ENCODE peak calls at places on chromosomes 16 and 17, in four cellular contexts. One of them, this sample, is unnamed. For H3K27me3 and H3K9me3, the result is how much of the 10 kb centered on the place peaks cover.

GRCh38 chr16:26816885-26817571 is 249.7 kb upstream of the C16orf82 start:
- DNase-seq in lung: no peak
- DNase-seq in left lung: no peak
- DNase-seq in neural progenitor cell: no peak
- DNase-seq in this sample: no peak

GRCh38 chr17:40921026-40921425 is 16.4 kb downstream of the KRT23 start:
- DNase-seq in lung: no peak
- DNase-seq in left lung: no peak
- DNase-seq in neural progenitor cell: no peak
- DNase-seq in this sample: no peak

GRCh38 chr16:87740909-87741424 is 24.8 kb downstream of the KLHDC4 start:
- DNase-seq in lung: no peak
- DNase-seq in left lung: no peak
- DNase-seq in neural progenitor cell: no peak
- DNase-seq in this sample: no peak

GRCh38 chr16:84616515-84616914 is 1.4 kb downstream of the COTL1 start:
- DNase-seq in lung: no peak
- DNase-seq in left lung: no peak
- DNase-seq in neural progenitor cell: no peak
- DNase-seq in this sample: no peak

GRCh38 chr17:78665952-78666920 is 89.0 kb upstream of the DNAH17 start:
- DNase-seq in lung: no peak
- DNase-seq in left lung: peak
- DNase-seq in neural progenitor cell: peak
- DNase-seq in this sample: no peak

GRCh38 chr16:85961988-85962915 is 63.3 kb downstream of the IRF8 start:
- DNase-seq in lung: no peak
- DNase-seq in left lung: no peak
- DNase-seq in neural progenitor cell: no peak
- DNase-seq in this sample: no peak

GRCh38 chr17:45222273-45222993 is 748 bp downstream of the FMNL1 start:
- DNase-seq in lung: no peak
- DNase-seq in left lung: peak
- DNase-seq in neural progenitor cell: peak
- DNase-seq in this sample: no peak

GRCh38 chr16:49621240-49622083 is 234.4 kb downstream of the ZNF423 start:
- DNase-seq in lung: no peak
- DNase-seq in left lung: no peak
- DNase-seq in neural progenitor cell: no peak
- DNase-seq in this sample: no peak

GRCh38 chr17:1561420-1562177 is 993 bp downstream of the PITPNA start:
- DNase-seq in lung: no peak
- DNase-seq in left lung: peak
- DNase-seq in neural progenitor cell: peak
- DNase-seq in this sample: no peak

GRCh38 chr17:55283256-55283965 is 18.7 kb downstream of the HLF start:
- DNase-seq in lung: no peak
- DNase-seq in left lung: no peak
- DNase-seq in neural progenitor cell: no peak
- DNase-seq in this sample: no peak

GRCh38 chr17:57572062-57572461 is 173.0 kb downstream of the CCDC182 start:
- DNase-seq in lung: no peak
- DNase-seq in left lung: no peak
- DNase-seq in neural progenitor cell: no peak
- DNase-seq in this sample: no peak

GRCh38 chr16:35798885-35799426 is 2339.5 kb downstream of the TP53TG3F start:
- DNase-seq in lung: no peak
- DNase-seq in left lung: peak
- DNase-seq in neural progenitor cell: no peak
- DNase-seq in this sample: no peak

GRCh38 chr17:30346211-30346831 is 12.5 kb upstream of the TMIGD1 start:
- DNase-seq in lung: no peak
- DNase-seq in left lung: no peak
- DNase-seq in neural progenitor cell: no peak
- DNase-seq in this sample: no peak

GRCh38 chr16:68902376-68903345 is 59.3 kb downstream of the TANGO6 start:
- DNase-seq in lung: peak
- DNase-seq in left lung: no peak
- DNase-seq in neural progenitor cell: peak
- DNase-seq in this sample: no peak

GRCh38 chr16:10552998-10553491 is 27.4 kb downstream of the EMP2 start:
- DNase-seq in lung: peak
- DNase-seq in left lung: no peak
- DNase-seq in neural progenitor cell: peak
- DNase-seq in this sample: peak

DNA sequence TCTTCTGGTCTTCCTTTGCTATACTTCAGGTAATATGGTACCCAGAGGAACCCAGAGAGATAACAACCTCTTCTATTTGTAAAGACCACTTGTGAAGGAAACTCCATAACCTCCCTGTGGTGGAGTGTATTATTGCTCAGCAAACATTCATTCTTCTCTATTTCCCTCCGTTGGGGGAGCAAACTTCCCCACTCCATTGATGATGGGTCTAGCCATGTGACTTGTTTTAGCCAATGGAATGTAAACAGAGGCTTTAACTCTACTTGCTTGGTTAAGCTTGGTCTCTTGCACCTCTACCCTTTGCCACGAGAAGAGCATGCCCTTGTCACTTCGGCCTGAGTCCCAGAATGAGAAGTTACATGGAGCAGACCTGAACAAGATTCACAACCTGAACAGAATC is 30.0 kb upstream of the SKAP1 start:
- DNase-seq in lung: no peak
- DNase-seq in left lung: no peak
- DNase-seq in neural progenitor cell: no peak
- DNase-seq in this sample: no peak
- H3K27me3 ChIP-seq in lung: under half
- H3K27me3 ChIP-seq in left lung: half or more
- H3K27me3 ChIP-seq in neural progenitor cell: half or more
- H3K27me3 ChIP-seq in this sample: under half

GRCh38 chr16:63171545-63171944 is 1135.3 kb upstream of the CDH8 start:
- DNase-seq in lung: no peak
- DNase-seq in left lung: no peak
- DNase-seq in neural progenitor cell: no peak
- DNase-seq in this sample: no peak
- H3K9me3 ChIP-seq in lung: under half
- H3K9me3 ChIP-seq in left lung: under half
- H3K9me3 ChIP-seq in neural progenitor cell: under half
- H3K9me3 ChIP-seq in this sample: under half

DNA sequence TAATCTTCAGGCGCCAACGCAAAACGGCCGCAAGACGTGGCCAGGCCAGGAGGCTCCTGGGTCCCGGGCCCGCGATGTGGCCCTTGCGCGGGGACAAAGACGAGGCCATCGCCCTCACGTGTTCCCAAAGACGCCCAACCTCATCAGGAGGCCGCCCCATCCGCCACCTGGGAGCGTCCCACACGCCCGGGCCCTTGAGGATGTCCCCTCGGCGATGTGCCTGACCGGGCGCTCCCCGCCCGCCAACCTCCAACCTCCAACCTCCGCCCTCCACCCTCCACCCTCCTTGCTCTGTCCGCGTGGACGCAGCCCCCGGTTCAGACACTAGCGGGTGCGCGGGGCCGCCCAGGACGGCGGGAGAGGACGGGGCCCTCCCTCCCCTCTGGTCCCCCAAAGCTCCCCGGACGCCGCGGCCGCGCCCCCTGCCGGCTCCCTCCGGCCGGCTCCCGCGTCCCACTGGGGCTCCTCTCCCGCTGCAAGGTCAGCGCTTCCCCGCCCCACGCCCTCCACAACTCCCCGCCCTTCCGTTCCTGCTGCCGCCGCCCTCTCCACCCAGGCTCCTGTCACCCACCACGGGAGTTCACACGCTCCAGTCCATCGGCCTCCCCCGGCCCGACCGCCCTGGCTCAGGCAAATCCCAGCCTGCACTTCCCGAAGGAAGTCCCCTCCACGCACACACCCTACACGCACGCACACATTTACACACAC is 250.8 kb upstream of the RPL38 start:
- DNase-seq in lung: no peak
- DNase-seq in left lung: peak
- DNase-seq in neural progenitor cell: peak
- DNase-seq in this sample: no peak
- H3K27me3 ChIP-seq in lung: under half
- H3K27me3 ChIP-seq in left lung: under half
- H3K27me3 ChIP-seq in neural progenitor cell: under half
- H3K27me3 ChIP-seq in this sample: under half

GRCh38 chr17:10091051-10091450 is 107.4 kb downstream of the GAS7 start:
- DNase-seq in lung: no peak
- DNase-seq in left lung: no peak
- DNase-seq in neural progenitor cell: no peak
- DNase-seq in this sample: no peak
- H3K9me3 ChIP-seq in lung: under half
- H3K9me3 ChIP-seq in left lung: under half
- H3K9me3 ChIP-seq in neural progenitor cell: under half
- H3K9me3 ChIP-seq in this sample: under half

GRCh38 chr17:67007266-67007665 is 37.1 kb upstream of the CACNG1 start:
- DNase-seq in lung: no peak
- DNase-seq in left lung: no peak
- DNase-seq in neural progenitor cell: no peak
- DNase-seq in this sample: no peak
- H3K27me3 ChIP-seq in lung: under half
- H3K27me3 ChIP-seq in left lung: under half
- H3K27me3 ChIP-seq in neural progenitor cell: under half
- H3K27me3 ChIP-seq in this sample: under half

GRCh38 chr17:27082775-27083154 is 211.1 kb upstream of the WSB1 start:
- DNase-seq in lung: no peak
- DNase-seq in left lung: no peak
- DNase-seq in neural progenitor cell: no peak
- DNase-seq in this sample: no peak
- H3K9me3 ChIP-seq in lung: under half
- H3K9me3 ChIP-seq in left lung: under half
- H3K9me3 ChIP-seq in neural progenitor cell: under half
- H3K9me3 ChIP-seq in this sample: under half

GRCh38 chr17:46822388-46822921 is 4.0 kb upstream of the WNT3 start:
- DNase-seq in lung: peak
- DNase-seq in left lung: peak
- DNase-seq in neural progenitor cell: no peak
- DNase-seq in this sample: no peak
- H3K27me3 ChIP-seq in lung: under half
- H3K27me3 ChIP-seq in left lung: half or more
- H3K27me3 ChIP-seq in neural progenitor cell: half or more
- H3K27me3 ChIP-seq in this sample: under half

GRCh38 chr16:3311496-3311895 is 6.2 kb downstream of the ZNF75A start:
- DNase-seq in lung: no peak
- DNase-seq in left lung: no peak
- DNase-seq in neural progenitor cell: no peak
- DNase-seq in this sample: no peak
- H3K9me3 ChIP-seq in lung: under half
- H3K9me3 ChIP-seq in left lung: under half
- H3K9me3 ChIP-seq in neural progenitor cell: under half
- H3K9me3 ChIP-seq in this sample: half or more

This sample was measured in ascending aorta.